ENCODE peak calls at places on chromosomes 12 and 14, in seven cellular contexts. Z is AG09309, T is fibroblast of lung, R is heart left ventricle, V is cerebellar cortex, A is HEK293T, M is GM12892. K is an unnamed sample.

GRCh38 chr14:69643430-69644200 is 32.2 kb downstream of the SUSD6 start:
- DNase-seq in M (no peak), R (no peak), Z (no peak), V (peak; percentile 89), T (peak; percentile 83), A (no peak), K (no peak)

GRCh38 chr12:96500686-96501085 is 11.3 kb downstream of the CFAP54 start:
- DNase-seq in T (no peak), R (no peak), A (no peak), Z (no peak), M (no peak), V (peak; percentile 14), K (no peak)

GRCh38 chr12:88546851-88547250 is 33.4 kb downstream of the KITLG start:
- DNase-seq in Z (no peak), M (no peak), V (no peak), A (no peak), T (peak; percentile 62), R (no peak), K (no peak)

GRCh38 chr12:121295746-121296617 is 527 bp downstream of the CAMKK2 start:
- DNase-seq in M (no peak), T (no peak), V (no peak), Z (no peak), R (peak; percentile 77), A (peak; percentile 21), K (no peak)

GRCh38 chr12:52805739-52806138 is 8.2 kb downstream of the KRT4 start:
- DNase-seq in Z (no peak), A (no peak), T (no peak), M (no peak), V (no peak), R (no peak), K (no peak)

GRCh38 chr12:106288510-106289195 is 13.9 kb upstream of the TCP11L2 start:
- DNase-seq in Z (peak; percentile 95), M (no peak), V (no peak), A (no peak), R (no peak), T (peak; percentile 96), K (no peak)

GRCh38 chr12:53659011-53659551 is 16.8 kb downstream of the ATP5MC2 start:
- DNase-seq in R (no peak), V (peak; percentile 43), T (peak; percentile 95), Z (no peak), A (no peak), M (no peak), K (peak; percentile 99)

GRCh38 chr12:31300783-31301182 is 25.2 kb downstream of the SINHCAF start:
- DNase-seq in Z (no peak), V (no peak), A (no peak), T (no peak), M (no peak), R (no peak), K (no peak)

GRCh38 chr14:97452314-97452713 is 655.1 kb downstream of the VRK1 start:
- DNase-seq in A (no peak), M (no peak), R (no peak), V (no peak), T (no peak), Z (no peak), K (no peak)

GRCh38 chr12:47207005-47207717 is 127.4 kb upstream of the AMIGO2 start:
- DNase-seq in T (no peak), R (no peak), M (no peak), Z (no peak), A (no peak), V (peak; percentile 48), K (peak; percentile 48)

GRCh38 chr14:58708004-58708403 is 70.2 kb downstream of the DACT1 start:
- DNase-seq in A (no peak), M (no peak), V (no peak), T (no peak), R (no peak), Z (no peak), K (no peak)

GRCh38 chr14:96160030-96160912 is 44.4 kb upstream of the BDKRB2 start:
- DNase-seq in M (no peak), T (no peak), V (no peak), A (no peak), Z (no peak), R (no peak), K (no peak)

K was measured in pons.